ENCODE peak calls at places on chromosome 18, in nine cellular contexts. C is transverse colon, D is A549, A is tibial nerve, Z is suprapubic skin, G is sigmoid colon, K is stomach, R is SK-N-SH, T is HepG2. S is an unnamed sample.

GRCh38 chr18:22933958-22934423 is 863 bp downstream of the RBBP8 start:
- DNase-seq in C (no peak), D (no peak), A (no peak), Z (no peak), G (no peak), K (no peak), R (no peak), T (no peak), S (no peak)

GRCh38 chr18:37322497-37323035 is 243.0 kb downstream of the CELF4 start:
- DNase-seq in C (peak; percentile 17), D (peak; percentile 19), A (peak; percentile 7), Z (no peak), G (no peak), K (peak; percentile 42), R (peak; percentile 82), T (peak; percentile 31), S (no peak)

GRCh38 chr18:25169701-25170100 is 182.3 kb downstream of the ZNF521 start:
- DNase-seq in C (no peak), D (no peak), A (no peak), Z (no peak), G (no peak), K (no peak), R (no peak), T (no peak), S (no peak)

GRCh38 chr18:31413137-31413536 is 34.4 kb upstream of the DSG3 start:
- DNase-seq in C (no peak), D (no peak), A (no peak), Z (no peak), G (no peak), K (no peak), R (no peak), T (no peak), S (no peak)

GRCh38 chr18:46471809-46472498 is 185.1 kb downstream of the LOXHD1 start:
- DNase-seq in C (no peak), D (no peak), A (no peak), Z (peak; percentile 9), G (peak; percentile 17), K (no peak), R (no peak), T (no peak), S (no peak)

GRCh38 chr18:22394428-22394827 is 23.3 kb downstream of the CTAGE1 start:
- DNase-seq in C (no peak), D (no peak), A (no peak), Z (no peak), G (no peak), K (no peak), R (no peak), T (no peak), S (no peak)

GRCh38 chr18:78010363-78010762 is 760.7 kb downstream of the GALR1 start:
- DNase-seq in C (no peak), D (no peak), A (no peak), Z (no peak), G (no peak), K (no peak), R (no peak), T (no peak), S (no peak)

GRCh38 chr18:58045265-58046086 is 1.4 kb downstream of the NEDD4L start:
- DNase-seq in C (peak; percentile 78), D (peak; percentile 38), A (no peak), Z (no peak), G (no peak), K (peak; percentile 78), R (peak; percentile 42), T (peak; percentile 41), S (peak; percentile 40)

GRCh38 chr18:27921904-27922541 is 254.9 kb downstream of the CDH2 start:
- DNase-seq in C (no peak), D (peak; percentile 29), A (no peak), Z (no peak), G (no peak), K (no peak), R (peak; percentile 3), T (peak; percentile 10), S (no peak)

GRCh38 chr18:48007955-48008701 is 77.7 kb upstream of the SMAD2 start:
- DNase-seq in C (peak; percentile 73), D (peak; percentile 82), A (no peak), Z (no peak), G (peak; percentile 73), K (peak; percentile 78), R (peak; percentile 99), T (peak; percentile 42), S (peak; percentile 82)

GRCh38 chr18:10579079-10579867 is 53.4 kb downstream of the NAPG start:
- DNase-seq in C (no peak), D (peak; percentile 7), A (no peak), Z (no peak), G (no peak), K (no peak), R (no peak), T (no peak), S (no peak)

GRCh38 chr18:58280159-58280540 is 236.1 kb downstream of the NEDD4L start:
- DNase-seq in C (no peak), D (no peak), A (no peak), Z (no peak), G (no peak), K (no peak), R (no peak), T (no peak), S (no peak)

GRCh38 chr18:58135170-58135569 is 91.1 kb downstream of the NEDD4L start:
- DNase-seq in C (peak; percentile 4), D (no peak), A (no peak), Z (no peak), G (no peak), K (no peak), R (no peak), T (peak; percentile 32), S (no peak)

GRCh38 chr18:56351911-56352502 is 286.4 kb downstream of the TXNL1 start:
- DNase-seq in C (no peak), D (no peak), A (no peak), Z (no peak), G (no peak), K (no peak), R (no peak), T (no peak), S (no peak)

GRCh38 chr18:52995875-52996274 is 655.9 kb downstream of the DCC start:
- DNase-seq in C (no peak), D (no peak), A (no peak), Z (no peak), G (no peak), K (no peak), R (no peak), T (no peak), S (no peak)

DNA sequence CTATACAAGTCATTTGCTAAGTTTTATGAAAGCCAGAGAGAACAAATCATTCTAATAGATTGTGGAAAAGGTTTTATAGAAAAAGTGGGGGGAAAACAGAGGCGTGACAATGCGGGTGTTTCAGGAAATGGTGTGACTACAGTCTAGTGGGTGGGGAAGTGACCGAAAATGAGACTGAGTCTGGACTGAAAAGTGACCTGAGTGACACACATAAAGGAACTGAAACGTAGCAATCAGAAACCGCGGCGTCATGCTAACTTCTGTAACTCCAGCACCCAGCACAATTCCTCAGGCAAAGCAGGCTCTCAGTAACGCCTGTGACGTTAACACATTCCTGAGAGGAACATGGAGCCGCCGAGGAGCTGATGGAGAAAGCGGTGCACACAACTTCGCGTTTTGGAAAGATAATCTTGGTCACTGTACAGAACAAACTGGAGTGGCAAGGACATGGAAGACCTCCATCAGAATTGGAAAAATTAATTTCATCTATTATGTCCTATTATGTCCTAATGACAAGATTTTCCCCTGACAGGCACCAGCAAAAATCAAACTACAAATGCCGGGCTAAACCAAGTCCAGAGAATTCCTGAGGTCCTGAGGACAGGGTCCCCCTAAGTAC is 1.4 kb upstream of the CD226 start:
- DNase-seq in C (peak; percentile 62), D (no peak), A (no peak), Z (no peak), G (peak; percentile 65), K (peak; percentile 30), R (no peak), T (no peak), S (peak; percentile 58)
- TF ChIP-seq EP300 in C (no peak), D (no peak), A (no peak), Z (no peak), G (no peak), K (no peak), R (no peak), T (no peak), S (no peak)

GRCh38 chr18:60292186-60292585 is 80.4 kb downstream of the MC4R start:
- DNase-seq in C (no peak), D (no peak), A (no peak), Z (no peak), G (no peak), K (no peak), R (no peak), T (no peak), S (no peak)
- TF ChIP-seq EP300 in C (no peak), D (no peak), A (no peak), Z (no peak), G (no peak), K (no peak), R (no peak), T (no peak), S (no peak)

GRCh38 chr18:34976899-34977786 is 64.1 kb upstream of the MAPRE2 start:
- DNase-seq in C (peak; percentile 93), D (peak; percentile 50), A (peak; percentile 41), Z (peak; percentile 85), G (peak; percentile 86), K (peak; percentile 91), R (peak; percentile 86), T (peak; percentile 70), S (peak; percentile 42)
- TF ChIP-seq EP300 in C (no peak), D (no peak), A (no peak), Z (no peak), G (no peak), K (no peak), R (no peak), T (no peak), S (no peak)

GRCh38 chr18:63198098-63198760 is 121.3 kb downstream of the BCL2 start:
- DNase-seq in C (no peak), D (no peak), A (no peak), Z (no peak), G (no peak), K (no peak), R (no peak), T (no peak), S (no peak)

GRCh38 chr18:63198868-63199742 is 120.5 kb downstream of the BCL2 start:
- DNase-seq in C (no peak), D (no peak), A (no peak), Z (no peak), G (no peak), K (no peak), R (no peak), T (no peak), S (no peak)

GRCh38 chr18:63199743-63200241 is 119.8 kb downstream of the BCL2 start:
- DNase-seq in C (no peak), D (no peak), A (no peak), Z (no peak), G (no peak), K (no peak), R (no peak), T (no peak), S (no peak)

GRCh38 chr18:63195410-63196159 is 124.0 kb downstream of the BCL2 start:
- DNase-seq in C (no peak), D (no peak), A (no peak), Z (no peak), G (no peak), K (no peak), R (no peak), T (no peak), S (no peak)

DNA sequence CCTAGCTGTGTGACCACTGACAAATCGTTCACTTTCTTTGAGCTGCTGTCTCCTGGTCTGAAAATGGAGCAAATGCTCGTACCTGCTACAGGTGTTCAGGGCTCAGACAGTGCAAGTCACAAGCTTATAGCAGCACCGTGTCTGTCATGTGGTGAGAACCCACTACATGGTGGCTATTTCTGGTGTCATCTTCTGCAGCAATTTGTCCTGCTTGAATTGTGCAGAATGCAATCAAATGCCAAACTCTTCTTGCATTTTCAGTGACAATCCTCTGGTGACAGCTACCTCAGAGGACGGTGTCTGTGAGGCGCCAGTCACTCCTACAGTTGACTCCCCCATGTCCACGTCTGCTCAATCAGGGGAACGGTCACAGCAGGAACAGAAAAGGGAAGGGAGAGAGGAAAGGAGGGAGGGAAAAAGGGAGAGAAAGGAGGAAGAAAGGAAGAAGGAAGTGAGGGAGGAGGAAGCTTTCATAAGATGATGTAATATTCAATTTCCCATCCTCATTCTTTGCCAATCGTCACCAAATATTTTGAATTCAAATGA is 122.2 kb downstream of the BCL2 start:
- DNase-seq in C (no peak), D (peak; percentile 1), A (no peak), Z (no peak), G (no peak), K (no peak), R (no peak), T (no peak), S (no peak)
- TF ChIP-seq EP300 in C (no peak), D (no peak), A (no peak), Z (no peak), G (no peak), K (no peak), R (no peak), T (no peak), S (no peak)

S was measured in ovary.